ENCODE peak calls at places on chromosome X, in eight cellular contexts. B is fibroblast of lung, N is PC-3, A is mammary epithelial cell, O is GM06990, X is AG09309, S is spleen, P is brain microvascular endothelial cell. V is an unnamed sample.

GRCh38 chrX:153926863-153927685 is 1.0 kb upstream of the ARHGAP4 start:
- DNase-seq in B (no peak), S (peak), O (peak), X (no peak), N (peak), P (no peak), A (peak), V (no peak)

GRCh38 chrX:77087529-77088169 is 359.5 kb upstream of the FGF16 start:
- DNase-seq in N (peak), S (no peak), X (no peak), O (no peak), B (peak), A (no peak), P (peak), V (no peak)

GRCh38 chrX:73262991-73263390 is 48.3 kb upstream of the NAP1L2 start:
- DNase-seq in N (peak), X (no peak), S (no peak), A (no peak), P (no peak), O (no peak), B (no peak), V (peak)

GRCh38 chrX:2500091-2500680 is 590 bp downstream of the DHRSX start:
- DNase-seq in X (no peak), N (peak), A (peak), O (peak), B (peak), S (peak), P (peak), V (no peak)

GRCh38 chrX:9166566-9166909 is 132.6 kb upstream of the FAM9B start:
- DNase-seq in S (no peak), X (no peak), B (no peak), P (no peak), O (no peak), A (no peak), N (no peak), V (no peak)

GRCh38 chrX:9117851-9118250 is 83.9 kb upstream of the FAM9B start:
- DNase-seq in B (no peak), S (no peak), A (no peak), X (no peak), O (no peak), N (no peak), P (no peak), V (no peak)

GRCh38 chrX:153445106-153445855 is 575 bp downstream of the TREX2 start:
- DNase-seq in O (no peak), X (no peak), N (no peak), S (no peak), A (no peak), P (no peak), B (no peak), V (no peak)

GRCh38 chrX:129984196-129984962 is 1.9 kb downstream of the BCORL1 start:
- DNase-seq in X (no peak), P (no peak), A (no peak), S (peak), O (peak), B (no peak), N (no peak), V (no peak)

GRCh38 chrX:20530319-20530979 is 263.7 kb upstream of the RPS6KA3 start:
- DNase-seq in N (peak), B (peak), X (peak), A (peak), S (no peak), P (peak), O (no peak), V (peak)

GRCh38 chrX:110853610-110854009 is 58.0 kb upstream of the CHRDL1 start:
- DNase-seq in O (no peak), N (peak), A (peak), X (no peak), P (no peak), S (no peak), B (peak), V (peak)

GRCh38 chrX:40471965-40472648 is 108.7 kb upstream of the ATP6AP2 start:
- DNase-seq in S (no peak), B (peak), X (peak), N (peak), P (peak), O (no peak), A (peak), V (no peak)

GRCh38 chrX:94400488-94400887 is 726.5 kb downstream of the FAM133A start:
- DNase-seq in X (no peak), S (no peak), O (peak), B (no peak), N (peak), A (peak), P (no peak), V (no peak)

GRCh38 chrX:46588263-46588662 is 14.7 kb downstream of the CHST7 start:
- DNase-seq in N (peak), P (peak), X (no peak), A (no peak), S (no peak), B (peak), O (no peak), V (no peak)

GRCh38 chrX:134236690-134237362 is at the start of gene CCDC160:
- DNase-seq in P (peak), X (no peak), S (peak), B (peak), N (peak), A (no peak), O (peak), V (no peak)

GRCh38 chrX:43813898-43814297 is 68.4 kb downstream of the MAOB start:
- DNase-seq in S (no peak), N (peak), O (no peak), X (no peak), A (no peak), P (no peak), B (peak), V (peak)

GRCh38 chrX:120791013-120791643 is 84.5 kb downstream of the CT47B1 start:
- DNase-seq in O (no peak), S (no peak), B (peak), P (peak), A (peak), N (peak), X (peak), V (no peak)

GRCh38 chrX:6203462-6204215 is 25.0 kb downstream of the NLGN4X start:
- DNase-seq in A (no peak), O (no peak), P (no peak), X (no peak), N (no peak), B (no peak), S (no peak), V (no peak)

GRCh38 chrX:40945366-40945713 is 139.9 kb upstream of the USP9X start:
- DNase-seq in N (peak), X (peak), P (peak), B (peak), A (peak), S (no peak), O (no peak), V (no peak)

GRCh38 chrX:118977424-118977823 is 3.0 kb downstream of the LONRF3 start:
- DNase-seq in S (no peak), B (no peak), A (no peak), P (no peak), N (no peak), X (no peak), O (no peak), V (no peak)

GRCh38 chrX:137032378-137032694 is 1.5 kb downstream of the GPR101 start:
- DNase-seq in A (no peak), B (no peak), X (no peak), S (no peak), O (no peak), P (no peak), N (no peak), V (no peak)
- TF ChIP-seq CTCF in A (no peak), B (no peak), X (no peak), S (no peak), O (no peak), P (no peak), N (no peak), V (no peak)

DNA sequence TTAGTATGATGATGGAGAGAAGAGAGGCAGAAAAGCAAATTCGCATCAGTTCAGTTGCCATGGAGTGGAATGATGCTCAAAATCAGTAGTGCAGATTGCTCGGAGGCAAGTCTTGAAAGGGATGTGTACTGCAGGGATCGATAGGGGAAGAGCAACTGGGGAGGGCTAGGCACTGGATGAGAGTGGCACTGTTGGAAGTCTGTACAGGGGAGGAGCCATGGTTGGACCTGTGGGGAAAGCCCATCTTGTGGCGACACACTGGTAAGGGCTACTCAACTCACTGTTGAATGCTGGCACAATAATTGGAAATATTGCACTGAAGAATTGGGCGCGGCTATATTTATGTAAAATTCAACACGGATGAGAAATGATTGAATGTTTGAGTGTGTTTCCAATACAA is 1.2 kb downstream of the RAB9B start:
- DNase-seq in O (no peak), A (no peak), S (no peak), N (no peak), P (no peak), B (no peak), X (no peak), V (no peak)
- H3K4me3 ChIP-seq in O (no peak), A (no peak), S (peak), N (no peak), P (no peak), B (no peak), X (no peak), V (no peak)

GRCh38 chrX:97863261-97863660 is 979.6 kb downstream of the RPA4 start:
- DNase-seq in O (no peak), S (no peak), N (no peak), X (no peak), A (no peak), P (no peak), B (no peak), V (no peak)
- TF ChIP-seq CTCF in O (no peak), S (no peak), N (no peak), X (no peak), A (no peak), P (no peak), B (no peak), V (no peak)

DNA sequence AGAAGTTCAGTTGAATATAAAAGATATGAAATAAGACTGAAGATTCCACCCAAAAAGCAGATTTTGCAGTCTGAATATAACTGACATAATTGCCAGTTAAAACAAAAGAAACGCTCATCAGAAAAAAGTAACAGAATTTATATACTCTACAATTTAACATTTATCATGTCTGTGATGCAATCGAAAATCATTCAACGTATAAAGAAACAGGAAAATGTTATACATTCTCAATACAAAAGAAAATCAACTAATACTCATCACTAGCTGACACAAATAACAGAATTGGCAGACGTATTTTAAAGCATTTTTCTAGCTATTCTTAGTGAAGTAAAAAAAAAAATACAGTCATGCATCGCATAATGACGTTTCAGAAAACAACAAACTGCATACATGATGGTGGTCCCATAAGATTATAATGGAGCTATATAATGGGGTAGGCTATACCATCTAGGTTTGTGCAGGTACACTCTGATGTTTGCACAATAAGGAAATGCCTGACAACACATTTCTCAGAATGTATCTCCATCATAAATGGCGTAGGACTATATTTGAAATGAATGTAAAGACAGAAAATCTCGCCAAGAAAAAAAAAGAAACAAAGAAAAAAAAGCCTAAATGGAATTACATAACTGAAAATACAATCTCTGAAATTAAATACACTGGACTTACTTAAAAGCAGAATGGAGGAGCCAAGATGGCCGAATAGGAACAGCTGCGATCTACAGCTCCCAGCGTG is 34.3 kb downstream of the OR13H1 start:
- DNase-seq in O (no peak), B (no peak), P (no peak), S (no peak), X (no peak), A (no peak), N (no peak), V (no peak)
- H3K4me3 ChIP-seq in O (no peak), B (no peak), P (no peak), S (no peak), X (no peak), A (no peak), N (no peak), V (peak)

GRCh38 chrX:131677655-131678628 is 134.1 kb downstream of the OR13H1 start:
- DNase-seq in S (peak), N (peak), X (no peak), B (peak), O (peak), P (peak), A (peak), V (no peak)

GRCh38 chrX:131671714-131672113 is 127.8 kb downstream of the OR13H1 start:
- DNase-seq in B (peak), N (no peak), X (no peak), P (no peak), A (no peak), O (no peak), S (no peak), V (peak)

DNA sequence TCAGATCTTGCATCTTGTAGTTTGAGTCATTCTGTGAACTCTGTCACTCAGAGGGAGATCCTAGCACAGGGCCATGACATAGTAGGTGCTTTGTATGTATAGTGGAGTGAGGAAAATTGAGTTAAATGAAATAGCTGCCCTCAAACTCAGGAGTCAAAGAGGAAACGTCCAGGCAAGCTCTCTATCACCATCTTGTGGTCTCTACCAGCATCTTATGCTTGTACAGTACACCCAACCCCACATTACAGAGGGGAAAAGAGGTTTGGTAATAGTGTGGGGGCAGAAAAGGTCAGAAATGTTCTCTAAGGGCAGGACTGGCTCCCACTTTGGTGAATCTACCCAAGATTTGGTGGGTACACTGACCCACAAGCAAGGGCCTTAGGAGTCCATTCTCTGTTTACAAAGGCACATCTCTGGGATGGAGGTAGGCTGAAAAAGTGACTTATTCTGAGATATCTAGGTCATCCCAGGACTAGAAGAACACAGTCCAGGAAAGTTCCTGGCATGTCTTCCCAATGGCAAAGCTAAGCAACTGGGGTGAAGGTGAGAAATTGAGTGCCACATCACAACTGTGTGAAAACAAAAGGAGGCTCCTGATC is 131.8 kb downstream of the OR13H1 start:
- DNase-seq in P (peak), B (peak), O (no peak), A (peak), N (peak), S (no peak), X (no peak), V (no peak)
- TF ChIP-seq CTCF in P (peak), B (peak), O (peak), A (peak), N (peak), S (no peak), X (peak), V (peak)

GRCh38 chrX:38558681-38559080 is 2.7 kb upstream of the TSPAN7 start:
- DNase-seq in N (no peak), X (no peak), O (no peak), B (no peak), A (peak), S (no peak), P (no peak), V (no peak)

GRCh38 chrX:38563006-38563405 is 1.7 kb downstream of the TSPAN7 start:
- DNase-seq in X (no peak), N (no peak), P (no peak), S (no peak), O (no peak), B (no peak), A (no peak), V (peak)

GRCh38 chrX:38561126-38561868 is at the start of gene TSPAN7:
- DNase-seq in X (no peak), S (peak), N (peak), P (peak), A (peak), O (peak), B (peak), V (peak)

GRCh38 chrX:38560776-38561125 is 591 bp upstream of the TSPAN7 start:
- DNase-seq in S (peak), A (no peak), P (no peak), X (no peak), N (no peak), O (peak), B (no peak), V (no peak)

DNA sequence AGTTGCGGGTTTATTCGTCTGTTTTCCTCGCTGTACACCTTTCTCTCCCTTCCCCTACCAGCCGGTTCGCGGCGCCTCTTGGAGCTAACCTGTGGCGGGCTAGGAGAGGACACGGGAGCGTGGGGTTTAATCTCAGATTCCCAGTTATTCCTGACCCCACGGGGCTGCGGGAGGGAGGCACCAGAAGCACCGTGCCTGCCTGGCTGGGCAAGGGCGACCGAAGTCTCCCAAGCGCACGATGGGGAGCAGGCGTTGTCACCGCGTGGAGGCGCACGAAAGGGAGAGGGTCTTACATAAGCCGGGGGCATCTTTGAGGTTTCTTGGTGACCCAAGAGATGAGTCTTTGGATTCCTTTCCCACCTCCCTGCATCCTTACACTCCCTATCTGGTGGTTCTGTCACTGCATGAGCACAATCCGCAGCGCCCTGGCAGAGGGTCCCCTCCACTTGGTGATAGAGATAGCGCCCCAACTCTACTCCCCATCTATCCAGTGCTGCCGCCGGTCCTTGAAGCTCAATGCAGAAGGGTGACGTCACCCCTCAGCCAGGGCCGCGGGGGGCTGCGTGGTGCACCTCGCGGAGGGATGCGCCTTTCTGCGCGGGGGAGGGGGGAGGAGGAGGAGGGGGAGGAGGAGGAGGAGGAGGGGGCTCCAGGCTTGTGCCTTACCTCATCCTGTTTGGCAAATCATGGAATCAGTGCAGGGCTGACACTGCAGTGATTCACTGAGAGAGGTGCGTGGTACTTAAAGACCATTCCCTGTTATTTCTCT is 793 bp downstream of the TSPAN7 start:
- DNase-seq in S (peak), P (no peak), X (no peak), A (no peak), N (no peak), B (no peak), O (no peak), V (no peak)
- H3K4me3 ChIP-seq in S (peak), P (peak), X (peak), A (peak), N (peak), B (peak), O (no peak), V (peak)

GRCh38 chrX:53481816-53482485 is 47.8 kb upstream of the HSD17B10 start:
- DNase-seq in B (peak), P (peak), N (peak), X (peak), A (peak), O (peak), S (no peak), V (peak)

GRCh38 chrX:53479295-53479694 is 45.1 kb upstream of the HSD17B10 start:
- DNase-seq in S (no peak), O (no peak), B (no peak), N (peak), X (no peak), A (peak), P (no peak), V (no peak)

GRCh38 chrX:53483838-53484420 is 49.8 kb upstream of the HSD17B10 start:
- DNase-seq in P (no peak), N (peak), A (peak), O (no peak), S (no peak), X (peak), B (peak), V (no peak)

GRCh38 chrX:53476371-53476770 is 42.2 kb upstream of the HSD17B10 start:
- DNase-seq in N (no peak), P (peak), A (peak), O (no peak), S (no peak), B (no peak), X (peak), V (no peak)

GRCh38 chrX:53481093-53481492 is 46.9 kb upstream of the HSD17B10 start:
- DNase-seq in A (no peak), P (no peak), X (no peak), N (peak), B (no peak), S (no peak), O (no peak), V (no peak)
- TF ChIP-seq CTCF in A (peak), P (peak), X (peak), N (peak), B (peak), S (no peak), O (peak), V (peak)

V was measured in LNCaP clone FGC.